ENCODE peak calls at places on chromosomes 5 and 9, in four cellular contexts. D, G, A and S are unnamed samples.

GRCh38 chr5:56329652-56330051 is 96.5 kb upstream of the ANKRD55 start:
- DNase-seq in G (no peak), D (no peak), A (no peak), S (no peak)

GRCh38 chr5:139708877-139709586 is 60.9 kb downstream of the CXXC5 start:
- DNase-seq in G (peak; percentile 69), D (peak; percentile 77), A (peak; percentile 68), S (peak; percentile 89)

GRCh38 chr5:83654427-83654994 is 66.1 kb downstream of the HAPLN1 start:
- DNase-seq in D (no peak), A (no peak), G (peak; percentile 5), S (peak; percentile 17)

GRCh38 chr5:181181650-181182565 is 23.1 kb downstream of the TRIM7 start:
- DNase-seq in D (peak; percentile 77), A (peak; percentile 79), G (peak; percentile 84), S (peak; percentile 87)

GRCh38 chr5:121660142-121660541 is 191.5 kb upstream of the FTMT start:
- DNase-seq in G (no peak), A (no peak), D (no peak), S (no peak)

GRCh38 chr5:169980418-169981053 is at the start of gene INSYN2B:
- DNase-seq in D (peak; percentile 71), G (peak; percentile 93), A (peak; percentile 47), S (peak; percentile 92)

GRCh38 chr5:151895660-151896040 is 29.0 kb downstream of the GLRA1 start:
- DNase-seq in G (no peak), D (no peak), A (no peak), S (no peak)

GRCh38 chr9:78054180-78054579 is 22.6 kb upstream of the GNAQ start:
- DNase-seq in A (no peak), G (no peak), D (no peak), S (no peak)

GRCh38 chr5:31453522-31453921 is 78.4 kb downstream of the DROSHA start:
- DNase-seq in G (no peak), A (no peak), D (no peak), S (no peak)

GRCh38 chr5:132070460-132071337 is 2.9 kb upstream of the CSF2 start:
- DNase-seq in A (no peak), G (peak; percentile 19), D (peak; percentile 15), S (peak; percentile 52)

GRCh38 chr5:8576178-8576577 is 707.2 kb downstream of the MTRR start:
- DNase-seq in G (no peak), D (no peak), A (no peak), S (no peak)

GRCh38 chr5:77398458-77398857 is 93.7 kb downstream of the WDR41 start:
- DNase-seq in A (no peak), D (no peak), G (no peak), S (no peak)

GRCh38 chr5:28369418-28369817 is 1331.0 kb upstream of the CDH9 start:
- DNase-seq in A (no peak), D (no peak), G (no peak), S (no peak)

GRCh38 chr5:83562817-83563557 is 91.4 kb downstream of the VCAN start:
- DNase-seq in D (no peak), A (no peak), G (peak; percentile 83), S (peak; percentile 49)

GRCh38 chr5:115920171-115920725 is 42.0 kb upstream of the LVRN start:
- DNase-seq in G (peak; percentile 61), D (no peak), A (no peak), S (peak; percentile 19)

GRCh38 chr5:164649266-164649665 is 1143.8 kb downstream of the MAT2B start:
- DNase-seq in G (no peak), A (no peak), D (no peak), S (no peak)

GRCh38 chr9:123003467-123003866 is 30.0 kb upstream of the GPR21 start:
- DNase-seq in D (no peak), G (peak; percentile 48), A (no peak), S (peak; percentile 31)

GRCh38 chr5:138032028-138032571 is 779 bp downstream of the FAM13B start:
- DNase-seq in A (peak; percentile 83), D (peak; percentile 91), G (peak; percentile 63), S (peak; percentile 45)

GRCh38 chr9:129359871-129360536 is 181.9 kb upstream of the IER5L start:
- DNase-seq in G (no peak), A (no peak), D (no peak), S (no peak)

GRCh38 chr5:68137451-68138190 is 77.9 kb upstream of the PIK3R1 start:
- DNase-seq in A (no peak), G (no peak), D (no peak), S (peak; percentile 86)

GRCh38 chr5:96087939-96088338 is 126.3 kb upstream of the ELL2 start:
- DNase-seq in G (no peak), A (no peak), D (no peak), S (no peak)

GRCh38 chr5:91217859-91218258 is 165.3 kb downstream of the ARRDC3 start:
- DNase-seq in A (no peak), D (no peak), G (no peak), S (no peak)

GRCh38 chr5:159240301-159240870 is 22.7 kb upstream of the UBLCP1 start:
- DNase-seq in D (no peak), G (no peak), A (no peak), S (peak; percentile 44)

GRCh38 chr5:40437452-40437861 is 242.3 kb upstream of the PTGER4 start:
- DNase-seq in A (no peak), G (peak; percentile 53), D (peak; percentile 31), S (peak; percentile 86)

GRCh38 chr9:133356391-133357091 is at the start of the genes SURF1 and SURF2:
- DNase-seq in A (peak; percentile 95), G (peak; percentile 79), D (peak; percentile 88), S (peak; percentile 81)

GRCh38 chr5:33361781-33362180 is 79.0 kb upstream of the TARS1 start:
- DNase-seq in D (no peak), A (no peak), G (peak; percentile 55), S (no peak)

GRCh38 chr5:59317023-59317771 is 576.3 kb downstream of the PDE4D start:
- DNase-seq in G (peak; percentile 44), A (no peak), D (no peak), S (peak; percentile 51)

GRCh38 chr5:132283423-132284043 is 10.7 kb upstream of the SLC22A4 start:
- DNase-seq in D (peak; percentile 30), A (no peak), G (peak; percentile 73), S (peak; percentile 67)

GRCh38 chr9:84917366-84918063 is 248.0 kb downstream of the NTRK2 start:
- DNase-seq in G (no peak), D (no peak), A (no peak), S (no peak)

GRCh38 chr5:132142459-132142858 is 68.9 kb downstream of the CSF2 start:
- DNase-seq in G (no peak), D (no peak), A (no peak), S (no peak)

GRCh38 chr9:70607926-70608325 is 193.5 kb upstream of the KLF9 start:
- DNase-seq in A (no peak), G (no peak), D (peak; percentile 76), S (no peak)
- H3K4me3 ChIP-seq in A (no peak overlapping the region), G (no peak overlapping the region), D (no peak overlapping the region), S (no peak overlapping the region)

GRCh38 chr5:168020522-168021294 is 270.7 kb upstream of the WWC1 start:
- DNase-seq in G (peak; percentile 61), A (no peak), D (no peak), S (no peak)
- TF ChIP-seq CTCF in G (peak; percentile 42), A (no peak), D (no peak), S (no peak)

GRCh38 chr9:136667940-136668760 is 5.4 kb downstream of the EGFL7 start:
- DNase-seq in A (no peak), G (no peak), D (no peak), S (no peak)
- H3K4me3 ChIP-seq in A (peak overlapping the region; percentile 59), G (no peak overlapping the region), D (no peak overlapping the region), S (no peak overlapping the region)

GRCh38 chr9:89808076-89808701 is 203.4 kb downstream of the GADD45G start:
- DNase-seq in G (no peak), A (peak; percentile 31), D (no peak), S (no peak)
- TF ChIP-seq CTCF in G (no peak), A (no peak), D (peak; percentile 12), S (no peak)

GRCh38 chr9:125261501-125262216 is at the start of gene GAPVD1:
- DNase-seq in D (peak; percentile 95), G (peak; percentile 90), A (peak; percentile 94), S (peak; percentile 96)
- H3K4me3 ChIP-seq in D (peak within 1 kb of the TSS; percentile 93), G (peak within 1 kb of the TSS; percentile 93), A (peak within 1 kb of the TSS; percentile 97), S (peak within 1 kb of the TSS; percentile 99)